ENCODE peak calls at places on chromosomes 11 and 22, in six cellular contexts. R is body of pancreas, V is pancreas, F is A549, L is AG04450, Z is dorsolateral prefrontal cortex. M is an unnamed sample.

GRCh38 chr11:75849917-75850316 is 34.9 kb downstream of the UVRAG start:
- DNase-seq in R (no peak), V (no peak), F (peak), L (no peak), Z (no peak), M (no peak)

GRCh38 chr22:28989484-28989883 is 72.1 kb downstream of the C22orf31 start:
- DNase-seq in R (no peak), V (no peak), F (no peak), L (no peak), Z (no peak), M (no peak)

GRCh38 chr22:25025586-25025985 is 73.1 kb downstream of the KIAA1671 start:
- DNase-seq in R (no peak), V (no peak), F (no peak), L (no peak), Z (peak), M (no peak)

GRCh38 chr11:64789331-64790204 is 11.2 kb upstream of the SF1 start:
- DNase-seq in R (no peak), V (no peak), F (no peak), L (no peak), Z (no peak), M (no peak)

GRCh38 chr22:37601540-37602442 is 6.8 kb upstream of the GGA1 start:
- DNase-seq in R (peak), V (peak), F (peak), L (no peak), Z (no peak), M (no peak)

GRCh38 chr11:34509336-34509902 is 4.2 kb downstream of the ELF5 start:
- DNase-seq in R (peak), V (no peak), F (no peak), L (no peak), Z (no peak), M (no peak)

GRCh38 chr11:102497061-102497460 is 33.5 kb downstream of the MMP7 start:
- DNase-seq in R (no peak), V (no peak), F (no peak), L (no peak), Z (no peak), M (no peak)

GRCh38 chr22:41713004-41713403 is 13.7 kb downstream of the MEI1 start:
- DNase-seq in R (no peak), V (no peak), F (no peak), L (no peak), Z (no peak), M (no peak)

GRCh38 chr11:2461253-2462091 is 16.7 kb downstream of the KCNQ1 start:
- DNase-seq in R (peak), V (peak), F (no peak), L (no peak), Z (no peak), M (no peak)

GRCh38 chr11:2576536-2576935 is 123.3 kb downstream of the KCNQ1OT1 start:
- DNase-seq in R (peak), V (peak), F (no peak), L (no peak), Z (peak), M (no peak)

GRCh38 chr11:68386331-68386978 is 74.1 kb downstream of the LRP5 start:
- DNase-seq in R (no peak), V (no peak), F (no peak), L (no peak), Z (no peak), M (no peak)
- H3K27ac ChIP-seq in R (no peak), V (no peak), F (peak), L (no peak), Z (no peak), M (no peak)

DNA sequence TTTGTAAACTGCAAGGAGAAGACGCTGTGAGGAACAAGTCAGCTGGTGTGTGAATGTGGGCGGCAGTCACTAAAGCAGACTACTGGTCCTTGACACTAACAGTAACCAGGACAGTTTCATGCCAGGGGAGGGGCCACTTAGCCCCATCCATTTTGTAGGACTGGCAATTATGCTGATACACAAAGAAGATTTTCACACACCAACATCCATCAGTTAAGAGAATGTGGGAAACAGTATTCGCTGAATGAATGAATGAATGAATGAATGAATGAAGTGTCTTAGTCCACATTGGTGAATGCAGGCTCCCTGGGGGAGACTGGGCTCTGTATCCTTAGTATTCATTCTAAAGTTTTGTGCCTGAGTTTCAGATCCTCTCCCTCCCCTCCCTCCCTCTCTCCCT is 590.4 kb downstream of the BRD1 start:
- DNase-seq in R (no peak), V (no peak), F (no peak), L (no peak), Z (no peak), M (no peak)
- H3K4me3 ChIP-seq in R (no peak), V (no peak), F (no peak), L (no peak), Z (no peak), M (no peak)

DNA sequence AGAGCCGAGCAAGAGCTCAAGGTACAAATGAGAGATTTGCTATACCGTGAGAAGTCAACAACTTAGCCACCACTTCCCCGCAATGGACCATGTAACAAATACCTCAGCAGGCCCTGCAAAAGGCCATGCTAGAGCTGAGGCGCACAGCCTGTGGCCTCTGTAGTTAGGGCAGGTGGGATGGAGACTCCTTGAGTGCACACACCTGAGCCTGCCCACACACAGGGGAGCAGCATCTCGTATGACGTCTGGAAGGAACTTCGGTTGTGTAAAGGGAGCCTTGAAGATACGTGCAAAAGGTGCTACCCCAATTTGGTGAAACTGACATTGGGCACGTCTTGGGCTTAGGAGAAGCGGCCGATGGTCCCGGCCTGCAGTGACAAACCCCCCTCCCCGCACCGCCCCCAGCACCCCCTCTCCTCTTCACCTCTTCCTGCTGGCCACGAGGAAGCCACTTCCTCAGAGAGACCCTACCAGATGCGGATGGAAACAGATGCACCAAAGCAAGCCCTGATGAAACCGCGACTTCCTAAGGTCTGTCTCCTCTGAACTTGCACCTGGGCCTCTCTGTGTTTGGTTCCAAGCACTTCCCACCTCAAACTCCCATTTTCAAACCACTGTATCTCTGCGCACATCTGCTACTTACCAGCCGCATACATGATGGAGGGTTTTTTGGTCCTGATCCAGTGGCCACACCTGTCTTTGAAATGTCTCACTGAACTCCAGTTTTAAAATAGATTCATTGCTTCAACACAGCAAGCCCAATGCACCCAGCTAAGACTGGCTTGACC is 10.6 kb downstream of the CDPF1 start:
- DNase-seq in R (no peak), V (no peak), F (no peak), L (no peak), Z (no peak), M (peak)
- H3K27ac ChIP-seq in R (no peak), V (no peak), F (no peak), L (no peak), Z (peak), M (peak)

GRCh38 chr22:26064048-26064447 is 105.2 kb upstream of the SEZ6L start:
- DNase-seq in R (no peak), V (no peak), F (no peak), L (no peak), Z (no peak), M (no peak)

GRCh38 chr22:26065847-26066246 is 103.4 kb upstream of the SEZ6L start:
- DNase-seq in R (no peak), V (no peak), F (no peak), L (no peak), Z (no peak), M (no peak)

GRCh38 chr22:26068571-26068970 is 100.7 kb upstream of the SEZ6L start:
- DNase-seq in R (no peak), V (no peak), F (no peak), L (no peak), Z (no peak), M (no peak)

DNA sequence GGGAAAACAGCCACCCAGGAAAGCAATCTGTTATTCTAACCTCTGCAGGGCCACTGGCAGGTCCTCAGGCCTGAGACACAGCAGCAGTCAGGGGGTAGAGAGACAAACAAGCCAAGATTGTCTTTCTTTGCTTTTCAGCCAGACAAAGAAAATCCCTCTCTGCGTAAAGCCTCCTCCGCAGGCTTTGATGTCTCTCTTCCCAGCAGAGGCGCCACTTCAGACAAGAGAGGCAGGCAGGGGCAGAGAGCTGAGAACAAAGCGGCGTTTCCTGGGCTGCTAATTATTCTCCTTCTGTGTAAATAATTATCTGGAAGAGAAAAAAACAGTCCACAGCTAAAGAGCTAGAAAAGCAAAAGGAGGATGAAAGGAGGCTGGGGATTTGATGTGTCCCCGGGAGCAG is 102.7 kb upstream of the SEZ6L start:
- DNase-seq in R (no peak), V (no peak), F (no peak), L (no peak), Z (peak), M (no peak)
- H3K4me3 ChIP-seq in R (no peak), V (no peak), F (no peak), L (no peak), Z (no peak), M (no peak)

DNA sequence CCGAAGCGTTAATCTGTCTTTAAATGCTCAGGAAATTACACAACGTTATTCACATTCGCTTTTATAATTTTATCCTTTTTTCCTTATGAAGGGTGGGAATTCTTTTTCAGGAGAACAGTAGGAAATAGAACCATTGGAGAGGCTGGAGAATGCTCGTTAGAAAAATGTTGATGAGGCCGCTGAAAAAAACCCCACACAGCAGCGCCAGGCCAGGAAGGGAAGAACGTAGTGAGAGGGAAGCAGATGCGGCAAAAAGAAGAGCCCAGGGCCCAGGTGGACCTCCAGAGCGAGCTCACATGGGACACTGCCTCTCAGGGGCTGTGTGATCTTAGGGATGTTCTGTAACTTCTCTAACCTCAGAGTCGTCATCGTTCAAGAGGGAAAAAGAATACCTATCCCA is 691.6 kb downstream of the OPCML start:
- DNase-seq in R (no peak), V (no peak), F (no peak), L (no peak), Z (no peak), M (no peak)
- H3K27ac ChIP-seq in R (no peak), V (no peak), F (no peak), L (no peak), Z (no peak), M (no peak)